ENCODE peak calls at places on chromosome 9, in four cellular contexts. C, Q, I and K are unnamed samples.

GRCh38 chr9:101115062-101115461 is 86.5 kb downstream of the PLPPR1 start:
- DNase-seq in C (no peak), Q (no peak), I (no peak), K (peak; percentile 60)

GRCh38 chr9:95193067-95193466 is 124.4 kb downstream of the FANCC start:
- DNase-seq in C (peak; percentile 17), Q (no peak), I (peak; percentile 12), K (peak; percentile 92)

GRCh38 chr9:129333613-129333960 is 155.5 kb upstream of the IER5L start:
- DNase-seq in C (peak; percentile 94), Q (no peak), I (peak; percentile 51), K (peak; percentile 76)

GRCh38 chr9:7273575-7273974 is 515.8 kb downstream of the KDM4C start:
- DNase-seq in C (peak; percentile 29), Q (no peak), I (no peak), K (peak; percentile 38)

GRCh38 chr9:114214686-114215397 is 59.5 kb downstream of the COL27A1 start:
- DNase-seq in C (no peak), Q (no peak), I (no peak), K (no peak)

GRCh38 chr9:16575142-16575877 is 295.2 kb downstream of the BNC2 start:
- DNase-seq in C (peak; percentile 45), Q (no peak), I (no peak), K (no peak)

GRCh38 chr9:72454871-72455471 is 66.4 kb upstream of the TMC1 start:
- DNase-seq in C (peak; percentile 53), Q (no peak), I (no peak), K (peak; percentile 71)

GRCh38 chr9:130810609-130811136 is 24.4 kb upstream of the ABL1 start:
- DNase-seq in C (no peak), Q (no peak), I (no peak), K (no peak)

GRCh38 chr9:95887926-95888497 is 12.5 kb downstream of the ERCC6L2 start:
- DNase-seq in C (no peak), Q (no peak), I (no peak), K (no peak)

GRCh38 chr9:90843530-90843929 is 41.9 kb downstream of the SYK start:
- DNase-seq in C (no peak), Q (no peak), I (no peak), K (no peak)

GRCh38 chr9:125996671-125997509 is 249.7 kb downstream of the PBX3 start:
- DNase-seq in C (no peak), Q (peak; percentile 21), I (no peak), K (no peak)

DNA sequence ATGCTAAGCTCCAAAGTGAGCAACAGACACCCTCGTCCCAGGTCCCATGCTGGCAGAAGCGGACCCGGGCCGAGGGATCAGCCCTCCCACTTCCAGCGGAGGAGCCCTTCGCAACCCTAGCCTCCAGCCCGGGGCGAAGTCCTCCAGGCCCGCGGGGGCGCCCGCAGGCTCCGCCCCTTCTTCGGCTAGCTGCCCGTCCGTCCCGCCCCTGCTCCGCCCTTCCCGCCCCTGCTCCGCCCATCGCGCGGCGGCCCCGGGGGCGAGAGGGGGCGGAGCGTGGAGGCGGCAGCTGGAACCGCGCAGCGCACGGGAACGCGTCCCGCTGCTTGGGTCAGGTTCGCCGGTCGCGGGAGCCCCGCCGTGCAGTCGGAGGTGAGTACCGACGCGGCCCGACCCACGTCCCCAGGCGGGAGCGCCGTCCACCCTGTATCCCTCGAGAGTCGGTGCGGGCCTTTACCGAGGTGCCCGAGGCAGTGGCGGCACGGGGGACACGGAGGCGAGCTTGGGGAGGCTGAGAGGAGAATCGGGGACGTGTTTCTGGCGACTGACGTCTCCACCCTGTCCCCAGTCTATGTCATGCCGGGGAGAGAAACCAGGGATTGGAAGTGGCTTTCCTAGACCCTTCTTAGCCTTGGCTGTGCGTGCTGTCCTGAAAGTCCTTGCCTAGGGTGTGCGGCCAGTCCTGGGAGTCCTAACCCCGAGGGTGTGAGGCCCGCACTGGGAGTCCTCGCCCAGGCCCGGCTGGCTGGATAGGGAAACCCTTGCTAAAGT is at the start of gene ACO1:
- DNase-seq in C (peak; percentile 73), Q (peak; percentile 97), I (peak; percentile 56), K (peak; percentile 93)
- TF ChIP-seq REST in C (no peak), Q (no peak), I (no peak), K (no peak)

GRCh38 chr9:99576002-99576401 is 245.7 kb upstream of the NR4A3 start:
- DNase-seq in C (peak; percentile 10), Q (no peak), I (no peak), K (peak; percentile 2)
- TF ChIP-seq CTCF in C (no peak), Q (no peak), I (peak; percentile 34), K (no peak)

GRCh38 chr9:98142925-98143481 is 24.0 kb upstream of the TRIM14 start:
- DNase-seq in C (no peak), Q (no peak), I (no peak), K (no peak)

GRCh38 chr9:98146101-98146991 is 27.3 kb upstream of the TRIM14 start:
- DNase-seq in C (peak; percentile 68), Q (peak; percentile 75), I (no peak), K (no peak)

GRCh38 chr9:98144631-98145030 is 25.6 kb upstream of the TRIM14 start:
- DNase-seq in C (no peak), Q (no peak), I (no peak), K (no peak)

GRCh38 chr9:98142182-98142924 is 23.3 kb upstream of the TRIM14 start:
- DNase-seq in C (peak; percentile 24), Q (peak; percentile 49), I (no peak), K (no peak)

DNA sequence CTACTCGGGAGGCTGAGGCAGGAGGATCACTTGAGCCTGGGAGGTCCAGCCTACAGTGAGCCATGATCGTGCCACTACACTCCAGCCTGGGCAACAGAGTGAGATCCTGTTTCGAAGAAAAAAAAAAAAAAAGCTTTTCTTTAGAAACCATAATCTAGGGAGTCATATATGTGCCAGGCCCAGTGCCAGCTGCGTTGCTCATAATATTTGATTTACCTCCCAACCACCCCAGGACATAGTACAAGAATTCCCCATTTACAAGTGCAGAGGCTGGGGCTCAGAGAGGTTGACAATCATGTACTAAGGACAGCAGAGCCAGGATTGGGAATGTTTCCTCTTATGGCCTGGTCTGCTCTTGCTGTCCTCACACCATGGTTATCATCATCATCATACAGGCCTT is 25.1 kb upstream of the TRIM14 start:
- DNase-seq in C (no peak), Q (no peak), I (no peak), K (no peak)
- H3K4me1 ChIP-seq in C (peaks cover 32% of the 10 kb centered on the region), Q (peaks cover 28% of the 10 kb centered on the region), I (peaks cover 14% of the 10 kb centered on the region), K (no peaks in the 10 kb centered on the region)

DNA sequence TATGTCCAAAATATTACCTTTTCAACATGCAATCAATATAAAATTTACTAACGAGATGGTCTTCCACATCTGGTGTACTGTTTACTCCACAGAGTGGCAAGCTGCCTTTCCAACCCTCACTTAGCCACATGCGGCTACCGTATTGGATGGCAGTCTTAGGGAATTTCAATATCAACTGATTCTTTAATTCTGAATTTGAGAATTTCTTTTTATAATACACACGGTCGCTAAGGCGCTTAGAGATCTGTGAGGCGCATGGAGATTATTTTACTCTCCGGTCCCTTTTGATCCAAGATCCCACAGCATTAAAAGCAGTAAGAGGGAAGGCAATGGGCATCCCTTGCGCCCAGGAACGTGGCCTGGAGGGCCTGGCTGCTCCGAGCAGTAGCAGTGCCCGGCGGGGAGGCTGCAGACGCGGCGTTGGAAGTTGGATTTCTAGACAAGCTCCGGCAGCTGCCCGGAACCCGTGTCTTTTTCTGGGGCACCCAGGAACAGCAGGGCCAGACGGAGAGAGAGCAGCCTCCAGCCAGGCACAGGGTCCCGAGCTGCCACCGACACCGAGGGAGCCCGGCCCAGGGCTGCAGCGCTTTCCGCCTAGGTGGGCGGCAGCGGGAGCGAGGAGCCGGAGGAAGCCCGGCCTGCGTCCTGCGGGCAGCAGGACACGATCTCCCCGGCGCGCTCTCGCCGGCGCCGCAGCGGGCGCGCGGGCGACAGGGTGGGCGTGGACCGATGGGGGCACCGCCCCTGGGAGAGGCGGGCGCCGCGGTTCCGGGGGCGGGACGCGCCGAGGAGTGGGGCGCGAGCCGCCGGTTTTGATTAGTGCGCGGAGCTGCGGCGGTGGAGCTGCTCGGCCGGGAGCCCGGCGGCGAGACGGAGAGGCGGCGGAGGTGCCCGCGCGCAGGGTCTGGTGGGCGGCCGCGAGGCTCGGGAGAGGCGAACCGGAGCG is at the start of gene UGCG:
- DNase-seq in C (peak; percentile 90), Q (peak; percentile 98), I (peak; percentile 72), K (peak; percentile 90)
- TF ChIP-seq REST in C (no peak), Q (no peak), I (no peak), K (no peak)

GRCh38 chr9:116741742-116742141 is 54.6 kb downstream of the TRIM32 start:
- DNase-seq in C (no peak), Q (no peak), I (no peak), K (no peak)

GRCh38 chr9:116741106-116741740 is 54.1 kb downstream of the TRIM32 start:
- DNase-seq in C (no peak), Q (no peak), I (no peak), K (peak; percentile 64)

GRCh38 chr9:116736406-116736805 is 49.3 kb downstream of the TRIM32 start:
- DNase-seq in C (no peak), Q (no peak), I (no peak), K (no peak)

GRCh38 chr9:116733010-116733641 is 46.0 kb downstream of the TRIM32 start:
- DNase-seq in C (no peak), Q (no peak), I (no peak), K (no peak)

GRCh38 chr9:116737137-116737546 is 50.0 kb downstream of the TRIM32 start:
- DNase-seq in C (peak; percentile 79), Q (peak; percentile 83), I (peak; percentile 64), K (peak; percentile 97)
- TF ChIP-seq CTCF in C (peak; percentile 91), Q (peak; percentile 91), I (peak; percentile 92), K (peak; percentile 89)

GRCh38 chr9:37149646-37150308 is 29.4 kb downstream of the ZCCHC7 start:
- DNase-seq in C (no peak), Q (no peak), I (no peak), K (peak; percentile 26)
- H3K4me1 ChIP-seq in C (peaks cover under 1% of the 10 kb centered on the region), Q (no peaks in the 10 kb centered on the region), I (peaks cover 1% of the 10 kb centered on the region), K (peaks cover 25% of the 10 kb centered on the region)